ENCODE peak calls at places on chromosomes 7 and 10, in eight cellular contexts. E, O, Z, N, I, Y, C and V are unnamed samples.

GRCh38 chr10:78267070-78267469 is 233.4 kb downstream of the RPS24 start:
- DNase-seq in I (no peak), Y (no peak), N (no peak), E (no peak), O (no peak), Z (no peak), C (no peak), V (no peak)

GRCh38 chr10:121919666-121920065 is 8.2 kb downstream of the ATE1 start:
- DNase-seq in Y (no peak), I (no peak), E (no peak), C (no peak), O (no peak), N (no peak), Z (no peak), V (no peak)

GRCh38 chr7:116672596-116673503 is 854 bp downstream of the MET start:
- DNase-seq in Y (no peak), I (peak), O (no peak), N (no peak), C (no peak), E (peak), Z (peak), V (no peak)

GRCh38 chr10:132237871-132238270 is 51.1 kb downstream of the DPYSL4 start:
- DNase-seq in O (no peak), N (no peak), Z (no peak), Y (no peak), C (no peak), I (no peak), E (no peak), V (peak)

GRCh38 chr7:134852626-134853025 is 73.2 kb downstream of the CALD1 start:
- DNase-seq in C (no peak), Y (no peak), I (no peak), E (no peak), N (no peak), Z (no peak), O (no peak), V (no peak)

GRCh38 chr10:132560248-132560731 is 22.7 kb downstream of the INPP5A start:
- DNase-seq in C (peak), Z (no peak), I (no peak), O (peak), N (no peak), Y (no peak), E (no peak), V (no peak)

GRCh38 chr10:93074597-93075368 is 1.1 kb downstream of the CYP26A1 start:
- DNase-seq in N (no peak), Z (no peak), I (no peak), E (no peak), C (no peak), Y (no peak), O (no peak), V (no peak)

GRCh38 chr10:72335394-72336258 is 19.1 kb downstream of the DNAJB12 start:
- DNase-seq in E (peak), I (peak), N (no peak), Z (peak), C (peak), Y (peak), O (peak), V (peak)

GRCh38 chr10:60951272-60951724 is 7.3 kb upstream of the RHOBTB1 start:
- DNase-seq in C (no peak), I (no peak), Y (no peak), N (no peak), E (no peak), O (no peak), Z (no peak), V (no peak)

GRCh38 chr7:44881610-44882009 is 3.7 kb downstream of the PURB start:
- DNase-seq in Z (no peak), O (no peak), I (no peak), Y (no peak), C (no peak), N (no peak), E (no peak), V (no peak)

GRCh38 chr7:132782777-132783633 is 206.7 kb upstream of the PLXNA4 start:
- DNase-seq in E (no peak), N (no peak), O (no peak), Y (no peak), I (no peak), C (no peak), Z (no peak), V (no peak)

GRCh38 chr7:12360948-12361347 is 42.7 kb downstream of the VWDE start:
- DNase-seq in N (no peak), C (no peak), O (no peak), Y (no peak), Z (no peak), I (no peak), E (no peak), V (no peak)

GRCh38 chr10:133394801-133395221 is 854 bp downstream of the MTG1 start:
- DNase-seq in I (no peak), N (no peak), E (no peak), Y (no peak), Z (peak), C (no peak), O (no peak), V (no peak)

GRCh38 chr7:38318803-38319416 is 45.5 kb upstream of the TARP start:
- DNase-seq in Z (no peak), O (peak), E (no peak), I (no peak), N (no peak), Y (no peak), C (peak), V (no peak)

GRCh38 chr10:92571649-92572048 is 2.2 kb downstream of the IDE start:
- DNase-seq in N (no peak), O (no peak), E (no peak), Z (no peak), C (no peak), Y (no peak), I (no peak), V (no peak)

GRCh38 chr7:116548506-116548905 is 23.7 kb downstream of the CAV1 start:
- DNase-seq in N (no peak), E (no peak), I (no peak), Y (no peak), C (no peak), O (no peak), Z (no peak), V (no peak)

GRCh38 chr10:47314416-47314970 is 7.8 kb upstream of the GDF2 start:
- DNase-seq in Y (no peak), O (no peak), N (peak), C (no peak), I (no peak), Z (no peak), E (no peak), V (no peak)

GRCh38 chr10:120394446-120394845 is 62.6 kb upstream of the PLPP4 start:
- DNase-seq in O (no peak), Z (no peak), E (no peak), C (no peak), Y (no peak), N (no peak), I (no peak), V (no peak)

GRCh38 chr10:6704891-6705290 is 124.8 kb upstream of the PRKCQ start:
- DNase-seq in Y (no peak), E (no peak), C (no peak), O (no peak), N (no peak), I (no peak), Z (no peak), V (no peak)

GRCh38 chr10:46523881-46524470 is 32.5 kb downstream of the GPRIN2 start:
- DNase-seq in E (peak), Y (peak), N (no peak), C (peak), O (peak), Z (peak), I (peak), V (peak)

GRCh38 chr10:84204122-84204521 is 9.8 kb downstream of the CDHR1 start:
- DNase-seq in N (no peak), O (no peak), E (no peak), I (no peak), Z (no peak), Y (no peak), C (no peak), V (no peak)

GRCh38 chr10:94212876-94213595 is 149.7 kb downstream of the NOC3L start:
- DNase-seq in O (peak), Z (no peak), E (no peak), I (no peak), N (peak), Y (peak), C (no peak), V (no peak)

GRCh38 chr10:110914411-110914810 is 4.6 kb downstream of the BBIP1 start:
- DNase-seq in N (no peak), O (no peak), E (no peak), C (no peak), Z (no peak), Y (no peak), I (no peak), V (no peak)

GRCh38 chr7:94182066-94182465 is 177.9 kb upstream of the BET1 start:
- DNase-seq in I (no peak), E (no peak), C (no peak), Y (no peak), O (no peak), Z (no peak), N (no peak), V (no peak)

GRCh38 chr7:106774768-106775551 is 90.1 kb upstream of the PIK3CG start:
- DNase-seq in Y (no peak), O (no peak), I (no peak), E (no peak), Z (no peak), C (no peak), N (no peak), V (no peak)

GRCh38 chr10:5071411-5072198 is 22.6 kb upstream of the AKR1C3 start:
- DNase-seq in N (no peak), Y (peak), Z (peak), O (peak), E (peak), I (peak), C (peak), V (peak)

GRCh38 chr10:79468015-79468560 is 22.7 kb upstream of the ZCCHC24 start:
- DNase-seq in Y (no peak), N (no peak), E (no peak), I (peak), Z (no peak), C (no peak), O (no peak), V (no peak)

GRCh38 chr7:54189330-54189729 is 352.8 kb upstream of the VSTM2A start:
- DNase-seq in Z (no peak), I (no peak), N (no peak), Y (no peak), E (no peak), C (no peak), O (no peak), V (no peak)

GRCh38 chr7:105532709-105533460 is 884 bp downstream of the RINT1 start:
- DNase-seq in Y (no peak), I (no peak), E (no peak), N (no peak), Z (no peak), C (no peak), O (no peak), V (no peak)
- H3K27ac ChIP-seq in Y (peak), I (peak), E (peak), N (no peak), Z (peak), C (no peak), O (peak), V (peak)

DNA sequence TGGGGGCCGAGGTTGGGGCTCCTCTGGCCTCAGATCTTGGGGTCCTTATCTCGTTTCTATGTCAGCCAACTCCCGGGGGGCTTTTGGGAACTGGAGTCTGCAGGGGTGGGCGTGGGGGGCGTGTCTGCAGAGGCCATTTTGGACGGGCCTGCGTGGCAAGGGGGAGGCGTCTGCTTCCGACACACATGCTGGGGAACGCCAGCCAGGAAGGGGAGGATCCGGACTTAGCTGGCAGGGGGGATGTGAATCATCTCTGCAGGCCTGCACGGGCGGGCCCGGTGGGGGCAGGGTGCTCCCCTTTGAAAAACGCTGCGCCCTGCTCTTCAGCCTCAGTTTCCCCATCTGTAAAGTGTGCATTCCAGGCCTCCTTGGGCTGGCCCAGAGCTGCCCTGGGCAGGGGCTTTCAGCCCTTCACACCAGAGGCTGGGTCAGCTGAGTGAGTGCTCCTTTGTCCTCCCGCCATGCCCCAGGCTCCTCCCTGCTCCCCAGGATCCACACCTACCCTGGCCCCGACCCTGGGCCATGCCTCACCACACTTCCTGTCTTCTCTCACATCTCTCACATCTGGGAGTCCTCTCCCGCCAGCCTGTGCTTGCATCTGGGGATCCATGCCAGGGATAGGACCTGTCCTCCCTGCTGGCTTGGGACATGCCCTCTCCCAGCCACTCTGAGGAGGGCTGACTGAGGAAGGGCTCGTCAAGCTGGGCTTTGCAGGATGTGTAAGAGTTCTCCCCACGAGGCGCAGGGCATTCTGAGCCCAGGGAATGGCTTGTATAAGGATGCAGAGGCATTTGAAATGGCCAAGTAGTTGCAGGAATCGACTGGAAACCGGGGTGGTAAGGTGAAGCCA is 172.6 kb upstream of the TNRC18 start:
- DNase-seq in O (peak), Y (peak), I (peak), E (peak), C (peak), Z (peak), N (no peak), V (peak)
- TF ChIP-seq POLR2A in O (peak), Y (no peak), I (no peak), E (no peak), C (no peak), Z (no peak), N (no peak), V (no peak)

DNA sequence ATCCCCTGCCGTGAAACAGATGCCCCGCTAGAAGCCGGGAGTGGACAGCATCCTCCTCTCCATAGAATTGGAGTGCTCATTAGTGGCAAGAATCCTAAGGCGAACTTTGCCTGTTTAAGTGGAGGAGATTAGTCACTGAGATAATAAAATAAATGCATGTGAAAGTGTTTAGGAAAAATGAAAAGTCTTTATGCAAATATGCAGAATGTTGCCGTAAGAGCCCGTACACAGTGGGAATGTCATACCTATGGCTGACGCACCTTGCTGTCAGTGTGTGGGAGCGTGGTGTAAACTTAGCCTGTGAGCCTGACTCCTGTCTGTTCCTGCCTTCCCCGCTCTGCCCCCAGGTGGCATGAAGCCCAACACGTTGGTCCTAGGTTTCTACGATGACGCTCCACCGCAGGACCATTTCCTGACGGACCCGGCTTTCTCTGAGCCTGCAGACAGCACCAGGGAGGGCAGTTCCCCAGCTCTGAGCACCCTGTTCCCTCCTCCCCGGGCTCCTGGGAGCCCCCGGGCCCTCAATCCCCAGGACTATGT is 1.7 kb upstream of the TRIP6 start:
- DNase-seq in C (no peak), O (peak), Y (no peak), I (no peak), E (no peak), Z (no peak), N (no peak), V (no peak)
- H3K4me3 ChIP-seq in C (no peak), O (no peak), Y (no peak), I (no peak), E (no peak), Z (peak), N (no peak), V (peak)

DNA sequence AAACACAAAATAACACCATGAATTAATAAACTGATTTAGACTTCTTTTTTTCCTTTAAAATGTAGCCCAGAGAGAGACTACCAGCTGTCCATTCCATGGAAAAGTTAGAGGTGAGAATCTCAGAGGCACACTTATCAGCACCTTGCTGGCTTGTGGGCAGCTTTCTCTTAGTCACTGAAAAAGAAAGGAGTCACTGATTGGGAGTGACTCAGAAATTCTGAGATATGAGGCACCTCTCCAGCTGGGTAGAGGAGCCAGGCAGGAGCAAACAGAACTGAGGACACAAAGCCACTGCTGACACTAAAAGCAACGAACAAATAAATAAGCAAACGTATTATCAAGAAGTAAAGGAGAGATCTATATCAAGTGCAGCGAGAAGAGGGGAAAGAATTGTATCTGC is 310.6 kb downstream of the PARD3 start:
- DNase-seq in C (peak), O (no peak), N (no peak), Y (no peak), I (peak), E (peak), Z (peak), V (no peak)
- H3K27ac ChIP-seq in C (no peak), O (no peak), N (no peak), Y (no peak), I (no peak), E (no peak), Z (no peak), V (no peak)

GRCh38 chr7:76286842-76287403 is 15.6 kb upstream of the HSPB1 start:
- DNase-seq in C (no peak), O (no peak), Y (no peak), E (no peak), N (no peak), Z (no peak), I (no peak), V (no peak)

GRCh38 chr7:76292206-76292573 is 10.3 kb upstream of the HSPB1 start:
- DNase-seq in Z (no peak), Y (no peak), C (no peak), O (peak), I (no peak), N (no peak), E (no peak), V (no peak)

GRCh38 chr7:76294344-76295024 is 8.0 kb upstream of the HSPB1 start:
- DNase-seq in E (peak), Z (peak), Y (peak), C (peak), O (peak), I (peak), N (peak), V (peak)

GRCh38 chr7:76293407-76293901 is 9.0 kb upstream of the HSPB1 start:
- DNase-seq in Y (no peak), N (no peak), Z (no peak), C (no peak), O (peak), E (no peak), I (no peak), V (no peak)

GRCh38 chr7:76291346-76292205 is 10.9 kb upstream of the HSPB1 start:
- DNase-seq in Z (peak), N (peak), I (peak), C (peak), E (peak), Y (peak), O (peak), V (peak)
- TF ChIP-seq POLR2A in Z (no peak), N (peak), I (no peak), C (peak), E (no peak), Y (peak), O (peak), V (peak)

DNA sequence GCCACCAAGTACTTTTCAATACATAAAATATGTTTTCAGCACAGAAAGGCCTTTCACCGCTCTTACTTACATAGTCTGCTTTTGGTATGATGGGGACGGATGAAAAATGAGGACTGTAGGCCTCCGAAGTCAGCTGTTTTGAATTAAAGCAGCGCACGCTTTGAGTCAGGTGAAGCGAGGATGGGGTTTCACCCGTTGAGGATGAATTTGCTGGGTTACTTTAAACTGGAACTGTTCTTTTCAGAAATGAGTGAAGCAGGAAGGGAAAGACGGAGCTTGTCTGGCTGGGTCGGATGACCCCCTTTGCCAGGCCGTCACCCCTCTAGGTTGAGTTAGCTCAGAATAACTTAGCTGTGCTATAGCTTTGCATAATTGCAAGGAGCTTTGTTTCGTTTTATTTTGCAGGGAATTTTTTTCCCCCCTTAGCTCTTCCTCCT is 40.0 kb downstream of the CUX1 start:
- DNase-seq in N (no peak), I (no peak), Z (no peak), E (no peak), Y (no peak), C (no peak), O (no peak), V (no peak)
- H3K4me3 ChIP-seq in N (no peak), I (no peak), Z (peak), E (peak), Y (peak), C (no peak), O (no peak), V (peak)

GRCh38 chr7:15781944-15782343 is 95.5 kb upstream of the MEOX2 start:
- DNase-seq in O (no peak), I (no peak), Y (no peak), E (no peak), C (no peak), N (no peak), Z (no peak), V (no peak)

GRCh38 chr7:15780271-15780670 is 93.8 kb upstream of the MEOX2 start:
- DNase-seq in C (no peak), I (no peak), N (no peak), Z (no peak), E (no peak), Y (no peak), O (no peak), V (no peak)

GRCh38 chr7:15783971-15784693 is 97.6 kb upstream of the MEOX2 start:
- DNase-seq in Y (no peak), C (no peak), Z (no peak), O (no peak), I (no peak), N (no peak), E (no peak), V (no peak)

GRCh38 chr7:15784694-15785030 is 98.2 kb upstream of the MEOX2 start:
- DNase-seq in Y (no peak), I (no peak), C (no peak), N (no peak), Z (no peak), O (no peak), E (no peak), V (no peak)
- H3K27ac ChIP-seq in Y (peak), I (no peak), C (no peak), N (no peak), Z (no peak), O (no peak), E (no peak), V (no peak)

GRCh38 chr7:2821161-2821841 is 22.8 kb downstream of the GNA12 start:
- DNase-seq in E (no peak), N (no peak), C (no peak), Y (no peak), I (peak), O (no peak), Z (no peak), V (no peak)
- TF ChIP-seq POLR2A in E (no peak), N (no peak), C (no peak), Y (no peak), I (no peak), O (no peak), Z (no peak), V (no peak)

GRCh38 chr10:62021116-62021515 is 119.6 kb downstream of the ARID5B start:
- DNase-seq in I (no peak), Z (no peak), Y (no peak), E (no peak), N (no peak), O (no peak), C (no peak), V (no peak)
- H3K4me3 ChIP-seq in I (no peak), Z (no peak), Y (no peak), E (no peak), N (no peak), O (no peak), C (no peak), V (no peak)